ENCODE peak calls at places on chromosomes 3 and 15, in ten cellular contexts. One of them, this sample, is unnamed.

GRCh38 chr15:34644851-34645250 is 61.4 kb upstream of the GOLGA8B start:
- DNase-seq in stimulated activated CD4-positive, alpha-beta T cell treated with anti-CD3 and anti-CD28 coated beads, Interleukin-12 subunit alpha, Interleukin-12 subunit beta, amount 100 ng/mL, for 4 hours: no peak
- DNase-seq in T-helper 9 cell: no peak
- DNase-seq in fibroblast of the conjunctiva: no peak
- DNase-seq in GM13977: no peak
- DNase-seq in retinal pigment epithelial cell: no peak
- DNase-seq in EL: peak; percentile 22
- DNase-seq in HFF-Myc: no peak
- DNase-seq in aorta: no peak
- DNase-seq in NCI-H446: no peak
- DNase-seq in this sample: no peak

GRCh38 chr15:36313881-36314280 is 265.5 kb upstream of the CDIN1 start:
- DNase-seq in stimulated activated CD4-positive, alpha-beta T cell treated with anti-CD3 and anti-CD28 coated beads, Interleukin-12 subunit alpha, Interleukin-12 subunit beta, amount 100 ng/mL, for 4 hours: no peak
- DNase-seq in T-helper 9 cell: no peak
- DNase-seq in fibroblast of the conjunctiva: no peak
- DNase-seq in GM13977: no peak
- DNase-seq in retinal pigment epithelial cell: no peak
- DNase-seq in EL: no peak
- DNase-seq in HFF-Myc: no peak
- DNase-seq in aorta: no peak
- DNase-seq in NCI-H446: no peak
- DNase-seq in this sample: no peak

GRCh38 chr3:161268601-161269000 is 47.5 kb downstream of the NMD3 start:
- DNase-seq in stimulated activated CD4-positive, alpha-beta T cell treated with anti-CD3 and anti-CD28 coated beads, Interleukin-12 subunit alpha, Interleukin-12 subunit beta, amount 100 ng/mL, for 4 hours: no peak
- DNase-seq in T-helper 9 cell: no peak
- DNase-seq in fibroblast of the conjunctiva: no peak
- DNase-seq in GM13977: no peak
- DNase-seq in retinal pigment epithelial cell: no peak
- DNase-seq in EL: no peak
- DNase-seq in HFF-Myc: no peak
- DNase-seq in aorta: no peak
- DNase-seq in NCI-H446: no peak
- DNase-seq in this sample: no peak

GRCh38 chr3:171936231-171936841 is 93.2 kb downstream of the TMEM212 start:
- DNase-seq in stimulated activated CD4-positive, alpha-beta T cell treated with anti-CD3 and anti-CD28 coated beads, Interleukin-12 subunit alpha, Interleukin-12 subunit beta, amount 100 ng/mL, for 4 hours: no peak
- DNase-seq in T-helper 9 cell: no peak
- DNase-seq in fibroblast of the conjunctiva: peak; percentile 59
- DNase-seq in GM13977: no peak
- DNase-seq in retinal pigment epithelial cell: no peak
- DNase-seq in EL: peak; percentile 79
- DNase-seq in HFF-Myc: no peak
- DNase-seq in aorta: peak; percentile 50
- DNase-seq in NCI-H446: no peak
- DNase-seq in this sample: no peak

GRCh38 chr3:61872077-61872706 is 310.8 kb downstream of the PTPRG start:
- DNase-seq in stimulated activated CD4-positive, alpha-beta T cell treated with anti-CD3 and anti-CD28 coated beads, Interleukin-12 subunit alpha, Interleukin-12 subunit beta, amount 100 ng/mL, for 4 hours: no peak
- DNase-seq in T-helper 9 cell: no peak
- DNase-seq in fibroblast of the conjunctiva: no peak
- DNase-seq in GM13977: no peak
- DNase-seq in retinal pigment epithelial cell: no peak
- DNase-seq in EL: no peak
- DNase-seq in HFF-Myc: no peak
- DNase-seq in aorta: no peak
- DNase-seq in NCI-H446: no peak
- DNase-seq in this sample: no peak

GRCh38 chr3:14614189-14614588 is 37.4 kb upstream of the CCDC174 start:
- DNase-seq in stimulated activated CD4-positive, alpha-beta T cell treated with anti-CD3 and anti-CD28 coated beads, Interleukin-12 subunit alpha, Interleukin-12 subunit beta, amount 100 ng/mL, for 4 hours: no peak
- DNase-seq in T-helper 9 cell: no peak
- DNase-seq in fibroblast of the conjunctiva: no peak
- DNase-seq in GM13977: no peak
- DNase-seq in retinal pigment epithelial cell: no peak
- DNase-seq in EL: no peak
- DNase-seq in HFF-Myc: no peak
- DNase-seq in aorta: no peak
- DNase-seq in NCI-H446: no peak
- DNase-seq in this sample: no peak

GRCh38 chr3:55481918-55482495 is 5.1 kb downstream of the WNT5A start:
- DNase-seq in stimulated activated CD4-positive, alpha-beta T cell treated with anti-CD3 and anti-CD28 coated beads, Interleukin-12 subunit alpha, Interleukin-12 subunit beta, amount 100 ng/mL, for 4 hours: no peak
- DNase-seq in T-helper 9 cell: no peak
- DNase-seq in fibroblast of the conjunctiva: no peak
- DNase-seq in GM13977: no peak
- DNase-seq in retinal pigment epithelial cell: no peak
- DNase-seq in EL: peak; percentile 81
- DNase-seq in HFF-Myc: no peak
- DNase-seq in aorta: no peak
- DNase-seq in NCI-H446: no peak
- DNase-seq in this sample: peak; percentile 32

GRCh38 chr3:182683335-182684257 is 109.7 kb upstream of the ATP11B start:
- DNase-seq in stimulated activated CD4-positive, alpha-beta T cell treated with anti-CD3 and anti-CD28 coated beads, Interleukin-12 subunit alpha, Interleukin-12 subunit beta, amount 100 ng/mL, for 4 hours: peak; percentile 46
- DNase-seq in T-helper 9 cell: peak; percentile 36
- DNase-seq in fibroblast of the conjunctiva: peak; percentile 49
- DNase-seq in GM13977: peak; percentile 77
- DNase-seq in retinal pigment epithelial cell: peak; percentile 43
- DNase-seq in EL: peak; percentile 69
- DNase-seq in HFF-Myc: peak; percentile 38
- DNase-seq in aorta: peak; percentile 47
- DNase-seq in NCI-H446: peak; percentile 71
- DNase-seq in this sample: peak; percentile 84